ENCODE peak calls at places on chromosomes 3 and 15, in four cellular contexts. J is GM04504, W is foreskin melanocyte, P is endothelial cell. A is an unnamed sample.

GRCh38 chr15:31089361-31090047 is 12.0 kb downstream of the TRPM1 start:
- DNase-seq in W (peak; percentile 36), P (no peak), J (no peak), A (no peak)

GRCh38 chr3:128546646-128547045 is 53.6 kb upstream of the GATA2 start:
- DNase-seq in W (no peak), P (no peak), J (no peak), A (no peak)

GRCh38 chr3:128006061-128006470 is 46.2 kb upstream of the SEC61A1 start:
- DNase-seq in J (no peak), W (no peak), P (no peak), A (no peak)

GRCh38 chr3:195580733-195581443 is 2.9 kb downstream of the APOD start:
- DNase-seq in W (peak; percentile 18), J (peak; percentile 42), P (no peak), A (no peak)

GRCh38 chr3:14290631-14291385 is 111.6 kb upstream of the SLC6A6 start:
- DNase-seq in W (no peak), P (no peak), J (no peak), A (peak; percentile 32)

GRCh38 chr3:188199386-188199785 is 45.4 kb downstream of the LPP start:
- DNase-seq in P (no peak), J (no peak), W (no peak), A (no peak)

GRCh38 chr3:156952011-156952410 is 125.9 kb downstream of the LEKR1 start:
- DNase-seq in J (no peak), P (no peak), W (no peak), A (no peak)

GRCh38 chr3:194872669-194872977 is 186.9 kb downstream of the FAM43A start:
- DNase-seq in W (no peak), J (peak; percentile 69), P (no peak), A (no peak)

GRCh38 chr15:79724312-79724711 is 172.5 kb downstream of the MTHFS start:
- DNase-seq in J (no peak), P (no peak), W (peak; percentile 97), A (no peak)

GRCh38 chr3:16512435-16513140 is 911 bp downstream of the RFTN1 start:
- DNase-seq in W (no peak), J (no peak), P (peak; percentile 8), A (peak; percentile 29)

GRCh38 chr3:8589880-8590556 is 54.6 kb downstream of the SSUH2 start:
- DNase-seq in P (no peak), J (peak; percentile 69), W (no peak), A (no peak)

GRCh38 chr15:52331490-52332240 is 36.1 kb upstream of the MYO5C start:
- DNase-seq in J (no peak), W (no peak), P (peak; percentile 11), A (peak; percentile 23)

GRCh38 chr3:178393833-178394232 is 142.4 kb upstream of the KCNMB2 start:
- DNase-seq in J (peak; percentile 63), P (no peak), W (no peak), A (no peak)

GRCh38 chr3:62622553-62623174 is 249.3 kb upstream of the FEZF2 start:
- DNase-seq in P (peak; percentile 19), J (no peak), W (peak; percentile 50), A (no peak)

GRCh38 chr3:120417272-120417911 is 33.4 kb downstream of the FSTL1 start:
- DNase-seq in P (peak; percentile 92), J (peak; percentile 93), W (peak; percentile 98), A (peak; percentile 96)

GRCh38 chr3:108001457-108001856 is 89.4 kb downstream of the CD47 start:
- DNase-seq in W (no peak), P (no peak), J (no peak), A (peak; percentile 67)

GRCh38 chr3:126442099-126442848 is 33.4 kb downstream of the ZXDC start:
- DNase-seq in P (no peak), J (no peak), W (no peak), A (no peak)

GRCh38 chr3:156492801-156493261 is 62.1 kb downstream of the SSR3 start:
- DNase-seq in J (no peak), P (no peak), W (peak; percentile 11), A (no peak)

GRCh38 chr3:56157693-56158092 is 310.6 kb downstream of the ERC2 start:
- DNase-seq in W (no peak), J (no peak), P (no peak), A (no peak)

GRCh38 chr3:120506828-120507774 is 56.3 kb upstream of the FSTL1 start:
- DNase-seq in P (peak; percentile 35), J (peak; percentile 60), W (peak; percentile 46), A (peak; percentile 50)

GRCh38 chr3:187295635-187296034 is 4.1 kb upstream of the MASP1 start:
- DNase-seq in W (no peak), J (no peak), P (no peak), A (no peak)

GRCh38 chr3:14281053-14281452 is 102.4 kb downstream of the LSM3 start:
- DNase-seq in J (no peak), W (no peak), P (no peak), A (no peak)

GRCh38 chr3:131795382-131796085 is 239.3 kb downstream of the CPNE4 start:
- DNase-seq in J (no peak), P (no peak), W (no peak), A (no peak)

GRCh38 chr15:53171571-53171970 is 381.4 kb upstream of the ONECUT1 start:
- DNase-seq in P (no peak), W (no peak), J (no peak), A (no peak)

GRCh38 chr15:62739507-62739906 is 303.0 kb upstream of the TPM1 start:
- DNase-seq in J (peak; percentile 39), W (no peak), P (no peak), A (no peak)

GRCh38 chr3:23915537-23916108 is 1.2 kb downstream of the NKIRAS1 start:
- DNase-seq in W (no peak), P (no peak), J (no peak), A (no peak)

GRCh38 chr3:44960387-44961026 is 15.5 kb downstream of the ZDHHC3 start:
- DNase-seq in P (no peak), W (no peak), J (no peak), A (no peak)

A was measured in transverse colon.